ENCODE peak calls at places on chromosomes 11 and 22, in ten cellular contexts. D, N, A, E, Q, Z, I, T, F and M are unnamed samples.

GRCh38 chr22:49925525-49926128 is 7.2 kb downstream of the CRELD2 start:
- DNase-seq in I (no peak), F (peak), A (no peak), T (peak), Z (no peak), Q (no peak), E (peak), N (peak), D (peak), M (peak)

GRCh38 chr22:19631899-19632670 is 82.2 kb upstream of the SEPTIN5 start:
- DNase-seq in D (no peak), I (peak), A (no peak), F (no peak), T (peak), Q (peak), N (no peak), E (no peak), Z (no peak), M (no peak)

GRCh38 chr11:1460994-1461805 is 25.4 kb downstream of the MOB2 start:
- DNase-seq in N (no peak), Z (no peak), D (no peak), T (no peak), F (peak), Q (no peak), I (peak), A (no peak), E (no peak), M (no peak)

GRCh38 chr11:78840190-78840589 is 265.5 kb upstream of the NARS2 start:
- DNase-seq in T (no peak), I (no peak), Q (no peak), F (no peak), Z (no peak), N (no peak), A (no peak), D (no peak), E (no peak), M (no peak)

GRCh38 chr11:114307524-114308203 is 11.5 kb downstream of the NNMT start:
- DNase-seq in A (peak), T (no peak), E (no peak), I (no peak), N (no peak), D (no peak), F (no peak), Q (peak), Z (peak), M (no peak)

GRCh38 chr11:118436639-118437045 is 350 bp downstream of the KMT2A start:
- DNase-seq in Z (no peak), T (peak), A (no peak), Q (no peak), D (peak), F (peak), N (peak), I (peak), E (peak), M (no peak)

GRCh38 chr11:67053896-67054850 is 2.5 kb upstream of the RHOD start:
- DNase-seq in E (peak), T (peak), D (peak), Q (peak), F (peak), N (no peak), Z (peak), A (peak), I (peak), M (peak)

GRCh38 chr11:114314096-114314495 is 17.9 kb downstream of the NNMT start:
- DNase-seq in D (no peak), F (no peak), Q (no peak), I (no peak), T (no peak), Z (no peak), A (no peak), N (no peak), E (no peak), M (no peak)

GRCh38 chr11:126544311-126545056 is 189.0 kb downstream of the ST3GAL4 start:
- DNase-seq in Q (no peak), N (no peak), D (no peak), F (peak), Z (no peak), A (peak), T (no peak), E (no peak), I (peak), M (no peak)

GRCh38 chr11:108663154-108663877 is 1.6 kb upstream of the DDX10 start:
- DNase-seq in I (no peak), F (no peak), D (no peak), N (no peak), Q (no peak), A (no peak), Z (no peak), T (no peak), E (no peak), M (peak)

GRCh38 chr11:56404393-56404792 is 8.1 kb upstream of the OR5AL1 start:
- DNase-seq in Q (no peak), Z (no peak), T (no peak), N (no peak), D (no peak), F (no peak), I (no peak), A (no peak), E (no peak), M (no peak)

GRCh38 chr11:43947003-43947500 is 4.6 kb downstream of the C11orf96 start:
- DNase-seq in I (peak), D (no peak), A (peak), N (no peak), T (no peak), Z (no peak), Q (peak), F (no peak), E (no peak), M (no peak)

GRCh38 chr11:48094643-48095339 is 114.4 kb downstream of the PTPRJ start:
- DNase-seq in N (no peak), T (no peak), E (no peak), A (no peak), Q (no peak), F (no peak), I (no peak), D (no peak), Z (no peak), M (no peak)

GRCh38 chr22:39318507-39319283 is 728 bp downstream of the RPL3 start:
- DNase-seq in F (peak), I (no peak), E (no peak), T (peak), N (no peak), A (no peak), Q (no peak), Z (no peak), D (no peak), M (no peak)

GRCh38 chr11:67271548-67272284 is 5.4 kb downstream of the GRK2 start:
- DNase-seq in D (peak), A (no peak), T (peak), N (peak), F (peak), I (no peak), Z (no peak), E (peak), Q (peak), M (no peak)

GRCh38 chr11:66902486-66903177 is 45.8 kb downstream of the LRFN4 start:
- DNase-seq in F (no peak), I (no peak), Z (no peak), Q (no peak), T (no peak), D (no peak), E (no peak), A (no peak), N (no peak), M (no peak)

GRCh38 chr11:19933132-19933735 is 220.6 kb downstream of the NAV2 start:
- DNase-seq in Q (peak), F (no peak), D (no peak), A (no peak), Z (no peak), E (no peak), T (no peak), I (no peak), N (no peak), M (no peak)

GRCh38 chr11:10480760-10481159 is 25.7 kb downstream of the AMPD3 start:
- DNase-seq in F (no peak), T (no peak), N (no peak), E (no peak), I (no peak), Q (no peak), Z (no peak), D (peak), A (no peak), M (no peak)

GRCh38 chr11:9753031-9753430 is 89.2 kb downstream of the SWAP70 start:
- DNase-seq in A (peak), I (no peak), F (no peak), Z (no peak), D (no peak), E (peak), N (no peak), Q (no peak), T (no peak), M (no peak)

GRCh38 chr11:87076260-87076783 is 38.6 kb downstream of the TMEM135 start:
- DNase-seq in E (no peak), N (no peak), A (no peak), D (no peak), T (no peak), Q (no peak), I (no peak), F (no peak), Z (no peak), M (no peak)

GRCh38 chr11:43316451-43316850 is 4.7 kb downstream of the API5 start:
- DNase-seq in I (no peak), E (peak), A (peak), D (no peak), Q (no peak), Z (no peak), T (peak), N (no peak), F (no peak), M (no peak)

GRCh38 chr11:77449060-77449521 is 24.8 kb downstream of the PAK1 start:
- DNase-seq in A (no peak), Z (no peak), I (no peak), Q (no peak), N (no peak), D (no peak), T (no peak), F (no peak), E (no peak), M (peak)

GRCh38 chr11:33956611-33957010 is 64.7 kb upstream of the LMO2 start:
- DNase-seq in D (no peak), N (no peak), I (no peak), A (no peak), F (no peak), E (no peak), Z (no peak), Q (no peak), T (no peak), M (no peak)